ENCODE peak calls at places on chromosomes 11 and 22, in five cellular contexts. R is PC-9, Y is A549, X is K562, B is adrenal gland. D is an unnamed sample.

GRCh38 chr11:36361901-36362391 is 65.9 kb downstream of the PRR5L start:
- DNase-seq in R (peak), B (peak), Y (no peak), X (no peak), D (peak)

GRCh38 chr22:32457031-32457430 is 7.2 kb downstream of the BPIFC start:
- DNase-seq in R (no peak), Y (no peak), X (no peak), B (no peak), D (no peak)

GRCh38 chr11:72222106-72222891 is 2.3 kb upstream of the INPPL1 start:
- DNase-seq in Y (no peak), X (no peak), R (no peak), B (no peak), D (no peak)

GRCh38 chr11:34447044-34447443 is 8.3 kb downstream of the CAT start:
- DNase-seq in R (peak), Y (no peak), B (no peak), X (no peak), D (no peak)

GRCh38 chr22:24805790-24806662 is at the start of gene SGSM1:
- DNase-seq in R (peak), B (peak), X (peak), Y (peak), D (no peak)

GRCh38 chr11:126981635-126982034 is 18.9 kb downstream of the KIRREL3 start:
- DNase-seq in B (no peak), Y (no peak), X (no peak), R (no peak), D (no peak)

GRCh38 chr22:50305658-50306566 is 1.5 kb downstream of the PLXNB2 start:
- DNase-seq in R (peak), B (peak), Y (peak), X (peak), D (peak)

GRCh38 chr11:16166571-16166970 is 189.8 kb downstream of the SOX6 start:
- DNase-seq in R (no peak), B (no peak), Y (no peak), X (no peak), D (no peak)

GRCh38 chr11:6611092-6612007 is 666 bp downstream of the TAF10 start:
- DNase-seq in X (no peak), Y (no peak), R (no peak), B (peak), D (no peak)

GRCh38 chr11:75147875-75148263 is 3.0 kb upstream of the SLCO2B1 start:
- DNase-seq in B (peak), Y (no peak), R (no peak), X (no peak), D (no peak)

GRCh38 chr22:19407649-19408606 is 23.6 kb downstream of the HIRA start:
- DNase-seq in R (no peak), X (peak), Y (no peak), B (no peak), D (no peak)

GRCh38 chr22:22712092-22712658 is 67.8 kb downstream of the GGTLC2 start:
- DNase-seq in Y (no peak), B (no peak), X (no peak), R (no peak), D (no peak)

GRCh38 chr11:44833869-44834452 is 107.2 kb downstream of the TSPAN18 start:
- DNase-seq in X (no peak), Y (no peak), R (peak), B (peak), D (no peak)

GRCh38 chr11:111910637-111911562 is 670 bp downstream of the CRYAB start:
- DNase-seq in B (no peak), Y (no peak), X (peak), R (no peak), D (no peak)

GRCh38 chr22:41816871-41817270 is 16.0 kb upstream of the SREBF2 start:
- DNase-seq in X (no peak), B (no peak), Y (no peak), R (no peak), D (no peak)

GRCh38 chr11:34318111-34319037 is 39.4 kb downstream of the ABTB2 start:
- DNase-seq in X (no peak), R (peak), B (no peak), Y (peak), D (no peak)

GRCh38 chr11:36306888-36307287 is 10.8 kb downstream of the PRR5L start:
- DNase-seq in X (no peak), R (no peak), B (no peak), Y (no peak), D (no peak)

GRCh38 chr11:134014502-134014901 is 54.4 kb upstream of the JAM3 start:
- DNase-seq in Y (no peak), X (no peak), B (no peak), R (no peak), D (no peak)

GRCh38 chr22:33871935-33872334 is 48.3 kb downstream of the LARGE1 start:
- DNase-seq in B (no peak), Y (no peak), R (no peak), X (no peak), D (no peak)

GRCh38 chr11:10208045-10208674 is 85.9 kb downstream of the SBF2 start:
- DNase-seq in R (no peak), Y (peak), X (peak), B (no peak), D (no peak)

GRCh38 chr11:75380716-75381420 is 18.4 kb upstream of the RPS3 start:
- DNase-seq in B (no peak), X (no peak), R (peak), Y (no peak), D (no peak)

GRCh38 chr11:132913886-132914285 is 618.4 kb downstream of the OPCML start:
- DNase-seq in B (no peak), X (no peak), R (no peak), Y (no peak), D (no peak)

GRCh38 chr11:62108017-62108750 is 15.6 kb upstream of the INCENP start:
- DNase-seq in R (peak), B (no peak), Y (peak), X (peak), D (no peak)

DNA sequence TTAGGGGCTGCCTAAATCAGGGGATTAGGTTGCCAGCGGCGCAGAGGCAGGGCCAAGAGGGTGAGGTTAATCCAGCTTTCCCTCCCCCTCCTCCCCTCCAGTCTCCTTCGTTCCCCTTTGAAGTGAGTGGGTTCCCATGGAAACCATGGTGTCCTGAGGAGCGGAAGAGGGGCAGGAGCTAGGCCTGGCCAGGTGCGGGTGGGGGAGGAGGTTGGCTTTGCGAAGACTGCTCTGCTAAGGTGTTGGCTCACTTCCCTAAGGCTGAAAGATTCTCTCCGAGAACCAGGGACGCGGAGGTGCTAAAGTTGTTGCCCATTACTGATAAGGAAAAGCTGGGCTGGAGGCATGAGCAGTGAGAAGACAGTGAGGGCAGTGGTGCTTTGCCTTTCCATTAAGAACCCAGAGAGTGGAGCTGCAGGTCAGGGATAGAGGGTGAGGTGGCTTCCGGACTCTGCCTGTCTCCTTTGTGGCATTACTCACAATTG is 124.6 kb downstream of the FEZ1 start:
- DNase-seq in R (no peak), X (no peak), B (no peak), Y (no peak), D (no peak)
- H3K27ac ChIP-seq in R (no peak), X (no peak), B (no peak), Y (no peak), D (no peak)

GRCh38 chr11:21774212-21774611 is 418.7 kb upstream of the ANO5 start:
- DNase-seq in B (no peak), R (no peak), Y (no peak), X (no peak), D (no peak)
- H3K4me3 ChIP-seq in B (no peak), R (no peak), Y (no peak), X (no peak), D (no peak)

DNA sequence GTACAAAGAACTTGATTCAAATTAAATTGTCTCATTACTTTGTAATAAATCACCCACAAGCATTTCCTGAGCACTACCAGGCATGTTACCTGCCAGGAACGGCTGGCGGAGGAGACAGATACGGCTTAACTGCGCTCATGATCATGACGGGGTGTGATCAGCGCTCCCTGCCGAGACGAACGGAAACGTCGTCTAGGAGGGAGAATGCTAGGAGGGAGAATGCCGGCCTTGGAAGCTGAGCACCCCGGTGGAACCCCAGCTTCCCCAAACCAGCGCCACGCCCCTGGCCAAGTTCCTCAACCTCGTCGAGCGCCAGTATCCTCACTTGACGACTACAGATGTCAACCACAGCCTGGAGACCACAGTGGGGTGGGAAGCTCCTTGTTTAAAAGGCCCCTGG is 272.8 kb downstream of the CTTN start:
- DNase-seq in X (peak), R (no peak), B (no peak), Y (no peak), D (no peak)
- H3K27ac ChIP-seq in X (no peak), R (no peak), B (no peak), Y (no peak), D (no peak)

DNA sequence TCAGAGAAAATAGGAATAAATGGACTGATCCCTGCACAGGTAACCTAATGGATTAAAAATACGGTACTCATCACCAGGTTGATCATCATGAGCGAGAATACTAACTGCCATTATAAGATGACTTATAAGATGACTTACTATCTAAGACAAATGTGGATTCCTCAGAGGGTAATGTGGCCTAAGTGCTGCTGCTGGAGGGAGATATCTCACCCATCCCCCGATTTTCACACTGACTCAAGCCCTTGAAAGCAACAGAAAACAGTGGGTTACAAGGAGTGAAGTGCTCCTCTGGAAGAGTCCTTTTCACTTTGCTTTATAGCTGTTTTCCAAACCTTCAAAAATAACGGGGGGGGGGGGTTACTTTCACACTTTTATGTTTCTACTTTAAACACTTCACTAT is 920 bp downstream of the TMEM218 start:
- DNase-seq in Y (no peak), X (no peak), B (no peak), R (no peak), D (no peak)
- H3K4me3 ChIP-seq in Y (peak), X (peak), B (no peak), R (peak), D (peak)

DNA sequence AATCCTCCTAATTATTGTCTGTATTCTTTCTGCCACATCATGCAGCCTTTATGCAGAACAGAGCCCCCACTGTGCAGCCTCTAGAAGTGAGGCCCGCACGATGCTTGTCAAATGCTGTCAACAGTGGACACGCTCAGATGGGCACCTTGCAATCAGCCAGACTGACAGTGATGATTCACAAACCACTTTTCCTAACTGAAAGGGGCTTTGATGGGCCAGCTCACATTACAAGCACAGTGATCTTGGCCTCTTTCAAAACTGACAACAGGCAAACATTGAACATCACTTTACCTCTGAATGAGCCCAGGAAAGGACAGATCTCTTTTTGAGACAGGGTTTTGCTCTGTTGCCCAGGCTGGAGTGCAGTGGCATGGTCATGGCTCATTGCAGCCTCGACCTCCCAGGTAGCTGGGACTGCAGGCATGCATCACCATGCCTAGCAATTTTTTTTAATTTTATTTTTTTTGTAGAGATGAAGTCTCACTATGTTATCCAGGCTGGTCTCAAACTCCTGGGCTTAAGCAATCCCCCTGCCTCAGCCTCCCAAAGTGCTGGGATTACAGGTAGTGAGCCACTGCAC is 18.0 kb upstream of the E2F8 start:
- DNase-seq in X (no peak), Y (no peak), B (no peak), R (no peak), D (no peak)
- H3K27ac ChIP-seq in X (no peak), Y (no peak), B (no peak), R (no peak), D (no peak)

GRCh38 chr11:3775761-3776406 is 21.5 kb downstream of the NUP98 start:
- DNase-seq in B (no peak), X (no peak), Y (no peak), R (no peak), D (no peak)
- H3K4me3 ChIP-seq in B (no peak), X (no peak), Y (no peak), R (no peak), D (no peak)

D was measured in AG04450.